ENCODE peak calls at places on chromosomes 4 and X, in seven cellular contexts. B is A549, S is transverse colon, M is H7, G is BJ, W is AG04450, H is right cardiac atrium. N is an unnamed sample.

GRCh38 chr4:148962539-148963290 is 520.5 kb upstream of the NR3C2 start:
- DNase-seq in B (no peak), S (no peak), M (no peak), G (no peak), W (no peak), H (no peak), N (no peak)

GRCh38 chr4:1721666-1722550 is 587 bp downstream of the TACC3 start:
- DNase-seq in B (no peak), S (no peak), M (peak), G (no peak), W (no peak), H (peak), N (no peak)

GRCh38 chrX:1425381-1425780 is 27.3 kb downstream of the ASMTL start:
- DNase-seq in B (no peak), S (no peak), M (no peak), G (no peak), W (no peak), H (no peak), N (no peak)

GRCh38 chrX:29530520-29530919 is 684.8 kb upstream of the MAGEB2 start:
- DNase-seq in B (no peak), S (no peak), M (no peak), G (no peak), W (peak), H (no peak), N (no peak)

GRCh38 chr4:60314367-60314766 is 885.8 kb upstream of the ADGRL3 start:
- DNase-seq in B (no peak), S (no peak), M (no peak), G (no peak), W (no peak), H (no peak), N (peak)

GRCh38 chr4:76504613-76505465 is 69.8 kb downstream of the SHROOM3 start:
- DNase-seq in B (peak), S (no peak), M (peak), G (no peak), W (peak), H (no peak), N (peak)

GRCh38 chr4:13618212-13618806 is 9.2 kb downstream of the BOD1L1 start:
- DNase-seq in B (no peak), S (no peak), M (no peak), G (no peak), W (no peak), H (no peak), N (no peak)

GRCh38 chrX:13090261-13091110 is 46.1 kb upstream of the FAM9C start:
- DNase-seq in B (no peak), S (no peak), M (no peak), G (no peak), W (no peak), H (no peak), N (no peak)

GRCh38 chr4:3851211-3851610 is 85.0 kb downstream of the ADRA2C start:
- DNase-seq in B (no peak), S (no peak), M (peak), G (peak), W (no peak), H (no peak), N (peak)

GRCh38 chrX:74422029-74422352 is 698 bp downstream of the SLC16A2 start:
- DNase-seq in B (no peak), S (no peak), M (peak), G (no peak), W (no peak), H (peak), N (no peak)

GRCh38 chr4:4696521-4696920 is 154.7 kb upstream of the STX18 start:
- DNase-seq in B (no peak), S (no peak), M (no peak), G (no peak), W (no peak), H (no peak), N (no peak)

GRCh38 chr4:57148831-57149230 is 38.6 kb upstream of the IGFBP7 start:
- DNase-seq in B (no peak), S (no peak), M (no peak), G (peak), W (no peak), H (no peak), N (no peak)

GRCh38 chr4:10273030-10273429 is 156.4 kb upstream of the WDR1 start:
- DNase-seq in B (no peak), S (no peak), M (no peak), G (no peak), W (no peak), H (no peak), N (no peak)

GRCh38 chr4:102163404-102164140 is 181.7 kb downstream of the SLC39A8 start:
- DNase-seq in B (no peak), S (no peak), M (no peak), G (no peak), W (no peak), H (no peak), N (no peak)

GRCh38 chr4:152540293-152540674 is 4.4 kb upstream of the FBXW7 start:
- DNase-seq in B (no peak), S (no peak), M (peak), G (no peak), W (no peak), H (no peak), N (no peak)

GRCh38 chr4:10944321-10944720 is 259.8 kb upstream of the CLNK start:
- DNase-seq in B (no peak), S (no peak), M (no peak), G (no peak), W (no peak), H (no peak), N (no peak)

GRCh38 chr4:1532549-1533395 is 126.5 kb upstream of the NKX1-1 start:
- DNase-seq in B (no peak), S (no peak), M (no peak), G (no peak), W (no peak), H (peak), N (no peak)

GRCh38 chrX:106740193-106740780 is 13.8 kb downstream of the RNF128 start:
- DNase-seq in B (no peak), S (no peak), M (no peak), G (no peak), W (no peak), H (no peak), N (no peak)

GRCh38 chrX:46710425-46710824 is 48.5 kb downstream of the SLC9A7 start:
- DNase-seq in B (peak), S (no peak), M (no peak), G (no peak), W (no peak), H (no peak), N (no peak)

GRCh38 chrX:46703980-46704379 is 54.9 kb downstream of the SLC9A7 start:
- DNase-seq in B (no peak), S (no peak), M (no peak), G (no peak), W (no peak), H (no peak), N (no peak)

GRCh38 chrX:46707274-46707965 is 51.5 kb downstream of the SLC9A7 start:
- DNase-seq in B (no peak), S (no peak), M (no peak), G (no peak), W (no peak), H (no peak), N (no peak)

DNA sequence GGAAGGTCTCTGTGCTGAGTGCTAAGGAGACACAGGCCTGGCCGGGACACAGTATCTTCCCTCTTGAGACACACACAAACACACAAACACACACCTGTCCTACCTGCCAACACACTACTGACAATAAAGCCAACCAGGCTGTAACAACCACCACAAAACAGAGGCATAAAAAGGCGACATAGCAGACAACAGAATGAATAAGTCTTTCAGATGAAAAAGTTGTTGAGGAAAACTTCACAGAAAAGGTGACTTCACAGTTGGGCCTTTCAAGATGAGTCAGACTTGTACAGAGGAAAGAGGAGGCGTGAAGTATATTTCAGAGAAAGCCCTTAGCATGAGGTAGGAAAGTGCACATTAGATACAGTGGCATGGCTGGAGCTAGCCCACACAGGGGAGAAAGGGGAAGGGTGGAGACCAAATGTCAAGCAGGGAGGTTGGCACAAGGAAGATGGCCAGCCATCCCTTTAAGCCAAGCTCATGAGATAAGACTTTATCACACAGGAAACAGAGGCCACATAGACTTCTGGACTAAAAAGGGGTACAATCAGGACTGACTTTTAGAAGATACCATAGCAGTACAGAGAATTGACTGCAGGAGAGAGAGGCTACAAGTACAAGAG is 54.0 kb downstream of the SLC9A7 start:
- DNase-seq in B (no peak), S (no peak), M (no peak), G (no peak), W (no peak), H (no peak), N (no peak)
- H3K4me3 ChIP-seq in B (no peak), S (no peak), M (no peak), G (no peak), W (no peak), H (no peak), N (no peak)

DNA sequence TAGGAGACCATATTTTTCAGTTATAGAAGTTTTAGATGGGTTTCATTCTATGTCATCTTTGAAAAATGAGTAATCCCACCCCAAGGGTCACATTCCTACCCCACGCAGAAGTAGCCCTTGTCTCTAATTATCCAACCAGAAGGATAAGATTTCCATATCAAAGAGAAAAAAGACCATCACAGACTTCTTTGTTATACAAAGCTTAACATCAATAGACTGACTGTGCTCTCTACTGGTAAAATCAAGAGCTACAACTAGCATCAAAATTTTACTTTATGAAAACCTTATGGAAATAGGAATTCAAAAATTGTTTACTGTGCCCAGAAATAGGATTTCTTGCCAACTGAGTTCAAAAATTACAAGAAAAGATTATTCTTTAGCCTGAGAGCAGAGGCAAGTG is 24.9 kb downstream of the TNMD start:
- DNase-seq in B (no peak), S (no peak), M (no peak), G (no peak), W (no peak), H (no peak), N (peak)
- H3K4me3 ChIP-seq in B (no peak), S (no peak), M (no peak), G (no peak), W (no peak), H (no peak), N (no peak)

GRCh38 chrX:40088803-40089540 is 8.8 kb downstream of the BCOR start:
- DNase-seq in B (no peak), S (no peak), M (peak), G (no peak), W (no peak), H (no peak), N (peak)

GRCh38 chrX:40091691-40092421 is 5.9 kb downstream of the BCOR start:
- DNase-seq in B (no peak), S (peak), M (peak), G (no peak), W (no peak), H (no peak), N (no peak)

GRCh38 chrX:40090961-40091360 is 6.8 kb downstream of the BCOR start:
- DNase-seq in B (no peak), S (no peak), M (peak), G (no peak), W (no peak), H (no peak), N (peak)

GRCh38 chrX:40088299-40088625 is 9.5 kb downstream of the BCOR start:
- DNase-seq in B (no peak), S (no peak), M (peak), G (no peak), W (no peak), H (no peak), N (peak)

DNA sequence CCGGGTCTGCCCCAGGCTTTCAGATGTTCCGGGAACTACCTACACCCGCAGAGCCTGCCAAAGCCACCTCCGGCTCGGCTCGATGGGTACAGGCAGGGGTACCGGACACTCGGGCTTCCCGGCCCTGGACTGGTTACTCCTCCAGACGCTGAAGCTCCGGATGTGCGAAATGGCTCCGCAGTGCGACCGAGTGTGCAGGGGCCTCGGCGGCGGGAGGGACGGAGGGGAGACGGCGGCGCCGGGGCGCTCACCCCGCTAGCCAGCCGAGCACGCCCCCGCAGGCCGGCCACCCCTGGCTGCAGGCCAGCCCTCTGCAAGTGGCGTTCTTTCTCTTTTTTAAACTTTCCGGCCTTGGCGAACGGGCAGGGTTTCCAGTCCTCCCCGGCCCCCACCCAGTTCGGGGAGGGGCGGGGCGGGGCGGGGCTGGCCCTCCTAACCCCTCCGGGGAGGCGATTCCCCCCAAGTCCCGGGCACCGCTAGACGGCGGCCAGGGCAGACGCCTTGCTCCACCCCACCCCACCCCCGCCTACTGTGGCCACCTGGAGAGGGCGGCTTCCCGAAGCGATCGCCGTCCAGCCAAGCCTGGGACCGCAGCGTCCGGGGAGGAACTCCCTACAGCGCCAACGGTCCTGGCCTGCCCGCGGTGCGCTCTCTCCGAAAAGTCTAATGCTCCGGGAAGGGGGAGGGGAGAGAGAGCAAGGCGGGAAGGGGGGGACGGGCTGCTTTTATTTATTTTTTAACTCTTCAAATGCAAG is 7.5 kb downstream of the BCOR start:
- DNase-seq in B (no peak), S (peak), M (peak), G (no peak), W (no peak), H (peak), N (no peak)
- H3K4me3 ChIP-seq in B (no peak), S (peak), M (peak), G (peak), W (peak), H (peak), N (no peak)

GRCh38 chr4:66633472-66633871 is 911.8 kb downstream of the CENPC start:
- DNase-seq in B (no peak), S (no peak), M (no peak), G (no peak), W (no peak), H (no peak), N (no peak)
- H3K4me3 ChIP-seq in B (no peak), S (no peak), M (no peak), G (no peak), W (no peak), H (no peak), N (no peak)

DNA sequence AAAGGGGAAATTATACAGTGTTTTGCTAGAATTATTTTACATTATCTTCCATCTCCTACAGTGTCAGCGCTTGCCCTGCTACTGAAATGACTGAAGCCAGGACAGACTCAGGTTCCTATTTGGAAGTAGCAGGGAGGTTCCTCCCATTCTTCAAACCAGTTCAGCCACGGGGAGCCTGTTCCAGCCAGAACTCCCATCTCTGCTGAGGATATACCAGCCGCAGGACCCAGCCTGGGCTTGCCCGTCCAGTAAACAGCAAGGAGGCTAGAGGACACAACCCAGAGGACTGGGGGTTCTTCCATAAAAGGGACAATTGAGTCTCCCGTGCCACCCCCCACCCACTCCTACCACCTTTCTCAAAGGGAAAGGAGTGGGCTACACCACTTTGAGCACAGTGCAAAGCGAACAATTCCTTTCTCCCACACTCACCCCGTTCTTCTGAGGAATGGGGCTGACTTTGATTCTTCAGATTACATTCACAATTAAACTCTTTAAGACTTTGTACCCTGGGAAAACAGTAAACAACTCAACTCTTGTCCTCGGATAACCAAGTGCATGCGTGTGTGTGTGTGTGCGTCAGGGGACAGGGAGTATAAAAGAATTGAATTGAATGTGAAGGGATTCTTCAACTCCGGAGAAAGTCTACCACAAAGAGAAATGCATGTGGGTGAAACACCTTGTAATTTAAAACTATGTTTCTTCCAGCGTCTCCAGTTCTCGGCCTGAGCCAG is 31.0 kb upstream of the PPARGC1A start:
- DNase-seq in B (no peak), S (no peak), M (no peak), G (no peak), W (no peak), H (no peak), N (no peak)
- H3K4me3 ChIP-seq in B (no peak), S (no peak), M (no peak), G (no peak), W (no peak), H (no peak), N (no peak)

GRCh38 chr4:80182237-80182866 is 15.0 kb upstream of the PRDM8 start:
- DNase-seq in B (no peak), S (no peak), M (no peak), G (no peak), W (no peak), H (peak), N (no peak)
- H3K4me3 ChIP-seq in B (no peak), S (no peak), M (no peak), G (no peak), W (no peak), H (no peak), N (no peak)